ENCODE peak calls at places on chromosomes 2 and 18, in nine cellular contexts. One of them, this sample, is unnamed.

GRCh38 chr2:64751286-64752260 is 97.9 kb upstream of the SERTAD2 start:
- DNase-seq in omental fat pad: peak
- DNase-seq in NCI-H748 treated with DMSO at 0.1 percent for 48 hours: peak
- DNase-seq in NCI-H510A: peak
- DNase-seq in T-helper 9 cell: peak
- DNase-seq in activated T-cell treated with anti-CD3 and anti-CD28 coated beads, Interleukin-2, amount 50 U/mL, for 1 hour: no peak
- DNase-seq in ascending aorta: no peak
- DNase-seq in AML-193: peak
- DNase-seq in activated naive CD4-positive, alpha-beta T cell treated with anti-CD3 and anti-CD28 coated beads, Interleukin-2, amount 50 U/mL, for 16 hours: peak
- DNase-seq in this sample: peak

GRCh38 chr2:74735009-74735408 is 81.0 kb downstream of the SEMA4F start:
- DNase-seq in NCI-H748 treated with DMSO at 0.1 percent for 48 hours: no peak
- DNase-seq in T-helper 9 cell: no peak
- DNase-seq in activated naive CD4-positive, alpha-beta T cell treated with anti-CD3 and anti-CD28 coated beads, Interleukin-2, amount 50 U/mL, for 16 hours: no peak
- DNase-seq in omental fat pad: no peak
- DNase-seq in AML-193: no peak
- DNase-seq in activated T-cell treated with anti-CD3 and anti-CD28 coated beads, Interleukin-2, amount 50 U/mL, for 1 hour: no peak
- DNase-seq in ascending aorta: no peak
- DNase-seq in NCI-H510A: no peak
- DNase-seq in this sample: no peak

GRCh38 chr18:45998244-45998643 is 31.1 kb upstream of the EPG5 start:
- DNase-seq in omental fat pad: no peak
- DNase-seq in T-helper 9 cell: no peak
- DNase-seq in NCI-H510A: no peak
- DNase-seq in AML-193: no peak
- DNase-seq in activated naive CD4-positive, alpha-beta T cell treated with anti-CD3 and anti-CD28 coated beads, Interleukin-2, amount 50 U/mL, for 16 hours: no peak
- DNase-seq in activated T-cell treated with anti-CD3 and anti-CD28 coated beads, Interleukin-2, amount 50 U/mL, for 1 hour: no peak
- DNase-seq in ascending aorta: no peak
- DNase-seq in NCI-H748 treated with DMSO at 0.1 percent for 48 hours: no peak
- DNase-seq in this sample: no peak

GRCh38 chr2:9288233-9288632 is 81.6 kb downstream of the ASAP2 start:
- DNase-seq in activated naive CD4-positive, alpha-beta T cell treated with anti-CD3 and anti-CD28 coated beads, Interleukin-2, amount 50 U/mL, for 16 hours: no peak
- DNase-seq in NCI-H748 treated with DMSO at 0.1 percent for 48 hours: no peak
- DNase-seq in T-helper 9 cell: no peak
- DNase-seq in NCI-H510A: no peak
- DNase-seq in ascending aorta: peak
- DNase-seq in AML-193: no peak
- DNase-seq in activated T-cell treated with anti-CD3 and anti-CD28 coated beads, Interleukin-2, amount 50 U/mL, for 1 hour: no peak
- DNase-seq in omental fat pad: no peak
- DNase-seq in this sample: no peak

GRCh38 chr2:226362991-226363390 is 436.6 kb downstream of the IRS1 start:
- DNase-seq in NCI-H748 treated with DMSO at 0.1 percent for 48 hours: no peak
- DNase-seq in AML-193: no peak
- DNase-seq in activated T-cell treated with anti-CD3 and anti-CD28 coated beads, Interleukin-2, amount 50 U/mL, for 1 hour: no peak
- DNase-seq in omental fat pad: no peak
- DNase-seq in ascending aorta: no peak
- DNase-seq in activated naive CD4-positive, alpha-beta T cell treated with anti-CD3 and anti-CD28 coated beads, Interleukin-2, amount 50 U/mL, for 16 hours: no peak
- DNase-seq in T-helper 9 cell: no peak
- DNase-seq in NCI-H510A: no peak
- DNase-seq in this sample: no peak

GRCh38 chr2:150279673-150280072 is 207.8 kb downstream of the RND3 start:
- DNase-seq in NCI-H748 treated with DMSO at 0.1 percent for 48 hours: no peak
- DNase-seq in omental fat pad: no peak
- DNase-seq in T-helper 9 cell: no peak
- DNase-seq in ascending aorta: no peak
- DNase-seq in AML-193: no peak
- DNase-seq in NCI-H510A: no peak
- DNase-seq in activated T-cell treated with anti-CD3 and anti-CD28 coated beads, Interleukin-2, amount 50 U/mL, for 1 hour: no peak
- DNase-seq in activated naive CD4-positive, alpha-beta T cell treated with anti-CD3 and anti-CD28 coated beads, Interleukin-2, amount 50 U/mL, for 16 hours: no peak
- DNase-seq in this sample: no peak

GRCh38 chr2:47513981-47514520 is 111.1 kb downstream of the MSH2 start:
- DNase-seq in NCI-H510A: no peak
- DNase-seq in T-helper 9 cell: no peak
- DNase-seq in NCI-H748 treated with DMSO at 0.1 percent for 48 hours: no peak
- DNase-seq in activated T-cell treated with anti-CD3 and anti-CD28 coated beads, Interleukin-2, amount 50 U/mL, for 1 hour: no peak
- DNase-seq in activated naive CD4-positive, alpha-beta T cell treated with anti-CD3 and anti-CD28 coated beads, Interleukin-2, amount 50 U/mL, for 16 hours: no peak
- DNase-seq in omental fat pad: no peak
- DNase-seq in ascending aorta: no peak
- DNase-seq in AML-193: no peak
- DNase-seq in this sample: no peak

GRCh38 chr18:69109686-69110085 is 291.0 kb upstream of the DOK6 start:
- DNase-seq in NCI-H510A: no peak
- DNase-seq in ascending aorta: no peak
- DNase-seq in activated T-cell treated with anti-CD3 and anti-CD28 coated beads, Interleukin-2, amount 50 U/mL, for 1 hour: no peak
- DNase-seq in omental fat pad: no peak
- DNase-seq in activated naive CD4-positive, alpha-beta T cell treated with anti-CD3 and anti-CD28 coated beads, Interleukin-2, amount 50 U/mL, for 16 hours: no peak
- DNase-seq in T-helper 9 cell: no peak
- DNase-seq in AML-193: no peak
- DNase-seq in NCI-H748 treated with DMSO at 0.1 percent for 48 hours: no peak
- DNase-seq in this sample: no peak

GRCh38 chr18:80147418-80148315 is 38.6 kb downstream of the ADNP2 start:
- DNase-seq in T-helper 9 cell: peak
- DNase-seq in NCI-H748 treated with DMSO at 0.1 percent for 48 hours: peak
- DNase-seq in activated naive CD4-positive, alpha-beta T cell treated with anti-CD3 and anti-CD28 coated beads, Interleukin-2, amount 50 U/mL, for 16 hours: peak
- DNase-seq in AML-193: peak
- DNase-seq in activated T-cell treated with anti-CD3 and anti-CD28 coated beads, Interleukin-2, amount 50 U/mL, for 1 hour: peak
- DNase-seq in omental fat pad: peak
- DNase-seq in NCI-H510A: peak
- DNase-seq in ascending aorta: peak
- DNase-seq in this sample: peak

GRCh38 chr2:54469484-54470053 is 13.4 kb downstream of the SPTBN1 start:
- DNase-seq in activated naive CD4-positive, alpha-beta T cell treated with anti-CD3 and anti-CD28 coated beads, Interleukin-2, amount 50 U/mL, for 16 hours: no peak
- DNase-seq in NCI-H510A: no peak
- DNase-seq in omental fat pad: no peak
- DNase-seq in ascending aorta: no peak
- DNase-seq in T-helper 9 cell: no peak
- DNase-seq in activated T-cell treated with anti-CD3 and anti-CD28 coated beads, Interleukin-2, amount 50 U/mL, for 1 hour: no peak
- DNase-seq in NCI-H748 treated with DMSO at 0.1 percent for 48 hours: no peak
- DNase-seq in AML-193: no peak
- DNase-seq in this sample: no peak

GRCh38 chr2:14773696-14774095 is 141.2 kb downstream of the LRATD1 start:
- DNase-seq in activated T-cell treated with anti-CD3 and anti-CD28 coated beads, Interleukin-2, amount 50 U/mL, for 1 hour: no peak
- DNase-seq in T-helper 9 cell: no peak
- DNase-seq in NCI-H510A: no peak
- DNase-seq in activated naive CD4-positive, alpha-beta T cell treated with anti-CD3 and anti-CD28 coated beads, Interleukin-2, amount 50 U/mL, for 16 hours: no peak
- DNase-seq in NCI-H748 treated with DMSO at 0.1 percent for 48 hours: no peak
- DNase-seq in AML-193: no peak
- DNase-seq in omental fat pad: no peak
- DNase-seq in ascending aorta: no peak
- DNase-seq in this sample: no peak

GRCh38 chr18:12597775-12598174 is 60.1 kb downstream of the SPIRE1 start:
- DNase-seq in ascending aorta: no peak
- DNase-seq in AML-193: no peak
- DNase-seq in NCI-H748 treated with DMSO at 0.1 percent for 48 hours: no peak
- DNase-seq in activated T-cell treated with anti-CD3 and anti-CD28 coated beads, Interleukin-2, amount 50 U/mL, for 1 hour: no peak
- DNase-seq in NCI-H510A: no peak
- DNase-seq in omental fat pad: no peak
- DNase-seq in activated naive CD4-positive, alpha-beta T cell treated with anti-CD3 and anti-CD28 coated beads, Interleukin-2, amount 50 U/mL, for 16 hours: no peak
- DNase-seq in T-helper 9 cell: no peak
- DNase-seq in this sample: no peak

GRCh38 chr2:78992807-78993517 is 32.5 kb upstream of the REG3G start:
- DNase-seq in T-helper 9 cell: no peak
- DNase-seq in NCI-H748 treated with DMSO at 0.1 percent for 48 hours: peak
- DNase-seq in ascending aorta: no peak
- DNase-seq in NCI-H510A: peak
- DNase-seq in activated T-cell treated with anti-CD3 and anti-CD28 coated beads, Interleukin-2, amount 50 U/mL, for 1 hour: no peak
- DNase-seq in AML-193: no peak
- DNase-seq in activated naive CD4-positive, alpha-beta T cell treated with anti-CD3 and anti-CD28 coated beads, Interleukin-2, amount 50 U/mL, for 16 hours: no peak
- DNase-seq in omental fat pad: no peak
- DNase-seq in this sample: no peak

GRCh38 chr2:19362652-19363473 is 4.4 kb upstream of the OSR1 start:
- DNase-seq in activated T-cell treated with anti-CD3 and anti-CD28 coated beads, Interleukin-2, amount 50 U/mL, for 1 hour: peak
- DNase-seq in AML-193: peak
- DNase-seq in ascending aorta: peak
- DNase-seq in NCI-H748 treated with DMSO at 0.1 percent for 48 hours: peak
- DNase-seq in T-helper 9 cell: no peak
- DNase-seq in NCI-H510A: peak
- DNase-seq in activated naive CD4-positive, alpha-beta T cell treated with anti-CD3 and anti-CD28 coated beads, Interleukin-2, amount 50 U/mL, for 16 hours: peak
- DNase-seq in omental fat pad: no peak
- DNase-seq in this sample: no peak

GRCh38 chr2:38932586-38932985 is 42.9 kb downstream of the ARHGEF33 start:
- DNase-seq in omental fat pad: no peak
- DNase-seq in activated T-cell treated with anti-CD3 and anti-CD28 coated beads, Interleukin-2, amount 50 U/mL, for 1 hour: no peak
- DNase-seq in T-helper 9 cell: no peak
- DNase-seq in activated naive CD4-positive, alpha-beta T cell treated with anti-CD3 and anti-CD28 coated beads, Interleukin-2, amount 50 U/mL, for 16 hours: no peak
- DNase-seq in NCI-H748 treated with DMSO at 0.1 percent for 48 hours: no peak
- DNase-seq in ascending aorta: no peak
- DNase-seq in NCI-H510A: no peak
- DNase-seq in AML-193: no peak
- DNase-seq in this sample: no peak

GRCh38 chr2:113784823-113785744 is 28.6 kb upstream of the SLC35F5 start:
- DNase-seq in NCI-H748 treated with DMSO at 0.1 percent for 48 hours: no peak
- DNase-seq in omental fat pad: no peak
- DNase-seq in AML-193: no peak
- DNase-seq in T-helper 9 cell: no peak
- DNase-seq in activated T-cell treated with anti-CD3 and anti-CD28 coated beads, Interleukin-2, amount 50 U/mL, for 1 hour: no peak
- DNase-seq in activated naive CD4-positive, alpha-beta T cell treated with anti-CD3 and anti-CD28 coated beads, Interleukin-2, amount 50 U/mL, for 16 hours: no peak
- DNase-seq in NCI-H510A: no peak
- DNase-seq in ascending aorta: no peak
- DNase-seq in this sample: no peak

GRCh38 chr2:217742837-217743236 is 260.0 kb downstream of the TNS1 start:
- DNase-seq in activated T-cell treated with anti-CD3 and anti-CD28 coated beads, Interleukin-2, amount 50 U/mL, for 1 hour: no peak
- DNase-seq in activated naive CD4-positive, alpha-beta T cell treated with anti-CD3 and anti-CD28 coated beads, Interleukin-2, amount 50 U/mL, for 16 hours: no peak
- DNase-seq in AML-193: no peak
- DNase-seq in NCI-H748 treated with DMSO at 0.1 percent for 48 hours: no peak
- DNase-seq in T-helper 9 cell: no peak
- DNase-seq in omental fat pad: no peak
- DNase-seq in NCI-H510A: no peak
- DNase-seq in ascending aorta: no peak
- DNase-seq in this sample: no peak

GRCh38 chr2:57076856-57077255 is 893.1 kb downstream of the CCDC85A start:
- DNase-seq in AML-193: no peak
- DNase-seq in NCI-H748 treated with DMSO at 0.1 percent for 48 hours: no peak
- DNase-seq in ascending aorta: no peak
- DNase-seq in NCI-H510A: no peak
- DNase-seq in activated T-cell treated with anti-CD3 and anti-CD28 coated beads, Interleukin-2, amount 50 U/mL, for 1 hour: no peak
- DNase-seq in activated naive CD4-positive, alpha-beta T cell treated with anti-CD3 and anti-CD28 coated beads, Interleukin-2, amount 50 U/mL, for 16 hours: no peak
- DNase-seq in T-helper 9 cell: no peak
- DNase-seq in omental fat pad: no peak
- DNase-seq in this sample: no peak

GRCh38 chr18:47150824-47151366 is 595 bp upstream of the HDHD2 start:
- DNase-seq in activated naive CD4-positive, alpha-beta T cell treated with anti-CD3 and anti-CD28 coated beads, Interleukin-2, amount 50 U/mL, for 16 hours: no peak
- DNase-seq in AML-193: no peak
- DNase-seq in NCI-H748 treated with DMSO at 0.1 percent for 48 hours: no peak
- DNase-seq in omental fat pad: no peak
- DNase-seq in NCI-H510A: no peak
- DNase-seq in activated T-cell treated with anti-CD3 and anti-CD28 coated beads, Interleukin-2, amount 50 U/mL, for 1 hour: no peak
- DNase-seq in ascending aorta: no peak
- DNase-seq in T-helper 9 cell: no peak
- DNase-seq in this sample: no peak

GRCh38 chr2:26243643-26244478 is 571 bp downstream of the HADHA start:
- DNase-seq in T-helper 9 cell: no peak
- DNase-seq in omental fat pad: no peak
- DNase-seq in activated naive CD4-positive, alpha-beta T cell treated with anti-CD3 and anti-CD28 coated beads, Interleukin-2, amount 50 U/mL, for 16 hours: peak
- DNase-seq in ascending aorta: peak
- DNase-seq in NCI-H748 treated with DMSO at 0.1 percent for 48 hours: peak
- DNase-seq in NCI-H510A: no peak
- DNase-seq in AML-193: peak
- DNase-seq in activated T-cell treated with anti-CD3 and anti-CD28 coated beads, Interleukin-2, amount 50 U/mL, for 1 hour: no peak
- DNase-seq in this sample: no peak

GRCh38 chr18:58590231-58590630 is 38.7 kb downstream of the ALPK2 start:
- DNase-seq in AML-193: no peak
- DNase-seq in omental fat pad: no peak
- DNase-seq in ascending aorta: no peak
- DNase-seq in NCI-H510A: no peak
- DNase-seq in T-helper 9 cell: no peak
- DNase-seq in activated naive CD4-positive, alpha-beta T cell treated with anti-CD3 and anti-CD28 coated beads, Interleukin-2, amount 50 U/mL, for 16 hours: no peak
- DNase-seq in activated T-cell treated with anti-CD3 and anti-CD28 coated beads, Interleukin-2, amount 50 U/mL, for 1 hour: no peak
- DNase-seq in NCI-H748 treated with DMSO at 0.1 percent for 48 hours: no peak
- DNase-seq in this sample: no peak

GRCh38 chr2:207133862-207134519 is 31.8 kb downstream of the KLF7 start:
- DNase-seq in ascending aorta: peak
- DNase-seq in activated T-cell treated with anti-CD3 and anti-CD28 coated beads, Interleukin-2, amount 50 U/mL, for 1 hour: no peak
- DNase-seq in NCI-H748 treated with DMSO at 0.1 percent for 48 hours: peak
- DNase-seq in T-helper 9 cell: no peak
- DNase-seq in NCI-H510A: no peak
- DNase-seq in AML-193: no peak
- DNase-seq in omental fat pad: peak
- DNase-seq in activated naive CD4-positive, alpha-beta T cell treated with anti-CD3 and anti-CD28 coated beads, Interleukin-2, amount 50 U/mL, for 16 hours: no peak
- DNase-seq in this sample: no peak

GRCh38 chr2:30915485-30915884 is 108.2 kb upstream of the CAPN13 start:
- DNase-seq in ascending aorta: no peak
- DNase-seq in AML-193: no peak
- DNase-seq in NCI-H510A: peak
- DNase-seq in activated T-cell treated with anti-CD3 and anti-CD28 coated beads, Interleukin-2, amount 50 U/mL, for 1 hour: no peak
- DNase-seq in NCI-H748 treated with DMSO at 0.1 percent for 48 hours: no peak
- DNase-seq in T-helper 9 cell: no peak
- DNase-seq in activated naive CD4-positive, alpha-beta T cell treated with anti-CD3 and anti-CD28 coated beads, Interleukin-2, amount 50 U/mL, for 16 hours: no peak
- DNase-seq in omental fat pad: no peak
- DNase-seq in this sample: no peak

GRCh38 chr2:197828464-197829135 is 24.2 kb downstream of the PLCL1 start:
- DNase-seq in NCI-H748 treated with DMSO at 0.1 percent for 48 hours: no peak
- DNase-seq in T-helper 9 cell: no peak
- DNase-seq in activated T-cell treated with anti-CD3 and anti-CD28 coated beads, Interleukin-2, amount 50 U/mL, for 1 hour: no peak
- DNase-seq in ascending aorta: no peak
- DNase-seq in AML-193: no peak
- DNase-seq in NCI-H510A: no peak
- DNase-seq in omental fat pad: no peak
- DNase-seq in activated naive CD4-positive, alpha-beta T cell treated with anti-CD3 and anti-CD28 coated beads, Interleukin-2, amount 50 U/mL, for 16 hours: no peak
- DNase-seq in this sample: no peak

This sample was measured in natural killer cell.